ENCODE peak calls at places on chromosomes 2 and 18, in nine cellular contexts. F is breast epithelium, J is A673, Y is lower leg skin, G is kidney epithelial cell, U is A549, R is neural progenitor cell, V is SK-N-SH, B is astrocyte. L is an unnamed sample.

GRCh38 chr2:100237046-100237615 is 85.2 kb downstream of the LONRF2 start:
- DNase-seq in G (no peak), F (no peak), R (no peak), U (no peak), V (no peak), B (no peak), J (no peak), Y (no peak), L (no peak)

GRCh38 chr18:62763101-62763521 is 47.8 kb downstream of the PHLPP1 start:
- DNase-seq in U (no peak), V (no peak), F (no peak), R (no peak), G (no peak), B (no peak), J (no peak), Y (no peak), L (no peak)

GRCh38 chr2:217127744-217128143 is 267.9 kb upstream of the TNP1 start:
- DNase-seq in B (peak; percentile 50), F (no peak), U (no peak), G (no peak), Y (no peak), V (peak; percentile 64), J (no peak), R (no peak), L (no peak)

GRCh38 chr2:37997629-37998028 is 72.5 kb downstream of the RMDN2 start:
- DNase-seq in G (no peak), V (no peak), F (no peak), U (no peak), Y (no peak), B (no peak), R (no peak), J (no peak), L (no peak)

GRCh38 chr18:13457327-13457726 is 238.8 kb downstream of the LDLRAD4 start:
- DNase-seq in F (no peak), B (no peak), U (no peak), J (no peak), R (no peak), V (no peak), G (no peak), Y (no peak), L (no peak)

GRCh38 chr2:121501070-121501469 is 29.6 kb upstream of the RNU4ATAC start:
- DNase-seq in B (peak; percentile 88), G (no peak), V (no peak), R (no peak), U (no peak), J (peak; percentile 74), Y (no peak), F (peak; percentile 57), L (no peak)

GRCh38 chr2:18719978-18720775 is 130.8 kb upstream of the NT5C1B start:
- DNase-seq in U (peak; percentile 7), Y (no peak), J (no peak), B (peak; percentile 46), R (no peak), G (peak; percentile 9), V (no peak), F (no peak), L (no peak)

GRCh38 chr2:38433607-38433975 is 56.5 kb upstream of the ATL2 start:
- DNase-seq in R (no peak), J (no peak), B (no peak), G (no peak), F (no peak), Y (no peak), V (no peak), U (no peak), L (no peak)

GRCh38 chr2:71743995-71744675 is 290.8 kb downstream of the DYSF start:
- DNase-seq in R (no peak), J (peak; percentile 21), Y (no peak), G (no peak), V (no peak), F (no peak), U (no peak), B (no peak), L (peak; percentile 37)

GRCh38 chr2:233433794-233434193 is 79.5 kb downstream of the DGKD start:
- DNase-seq in J (no peak), G (no peak), R (no peak), F (no peak), V (no peak), U (no peak), Y (no peak), B (no peak), L (no peak)

GRCh38 chr2:191171708-191172355 is 21.0 kb upstream of the STAT4 start:
- DNase-seq in F (peak; percentile 47), U (peak; percentile 37), J (no peak), B (peak; percentile 97), R (peak; percentile 24), Y (no peak), V (no peak), G (peak; percentile 75), L (no peak)

GRCh38 chr18:24054130-24054529 is 39.6 kb downstream of the TTC39C start:
- DNase-seq in F (no peak), J (no peak), G (no peak), R (no peak), U (no peak), Y (no peak), B (peak; percentile 84), V (no peak), L (no peak)

GRCh38 chr2:70861774-70862644 is 26.4 kb upstream of the CD207 start:
- DNase-seq in B (peak; percentile 35), U (peak; percentile 92), F (peak; percentile 66), G (peak; percentile 2), V (peak; percentile 85), R (peak; percentile 91), J (peak; percentile 87), Y (peak; percentile 66), L (peak; percentile 92)

GRCh38 chr2:124027182-124027581 is 2.1 kb downstream of the CNTNAP5 start:
- DNase-seq in F (no peak), R (peak; percentile 87), B (peak; percentile 15), Y (no peak), V (peak; percentile 68), J (peak; percentile 67), G (peak; percentile 9), U (peak; percentile 8), L (peak; percentile 56)

GRCh38 chr18:57819671-57820460 is 16.8 kb upstream of the ATP8B1 start:
- DNase-seq in F (peak; percentile 88), V (peak; percentile 15), R (no peak), B (peak; percentile 91), Y (no peak), J (peak; percentile 62), U (peak; percentile 34), G (peak; percentile 87), L (peak; percentile 88)

GRCh38 chr2:97740590-97741182 is 27.3 kb downstream of the ZAP70 start:
- DNase-seq in J (peak; percentile 52), B (no peak), G (no peak), Y (no peak), F (no peak), R (peak; percentile 71), U (peak; percentile 80), V (peak; percentile 85), L (peak; percentile 91)

GRCh38 chr2:226983891-226984290 is 148.0 kb downstream of the RHBDD1 start:
- DNase-seq in Y (no peak), F (no peak), R (no peak), U (no peak), J (no peak), G (no peak), B (no peak), V (no peak), L (no peak)

GRCh38 chr2:217105733-217106649 is 246.1 kb upstream of the TNP1 start:
- DNase-seq in F (no peak), V (no peak), B (peak; percentile 99), R (no peak), Y (no peak), U (peak; percentile 43), J (peak; percentile 60), G (peak; percentile 98), L (no peak)

GRCh38 chr18:75247041-75247551 is 36.5 kb downstream of the TSHZ1 start:
- DNase-seq in Y (no peak), V (peak; percentile 53), F (no peak), J (no peak), G (no peak), B (peak; percentile 34), U (no peak), R (no peak), L (no peak)

GRCh38 chr2:176931588-176932563 is 280.7 kb upstream of the HNRNPA3 start:
- DNase-seq in V (peak; percentile 10), U (peak; percentile 11), F (no peak), G (peak; percentile 62), J (peak; percentile 90), Y (no peak), R (no peak), B (no peak), L (no peak)
- TF ChIP-seq CTCF in V (no peak), U (no peak), F (no peak), G (no peak), J (no peak), Y (no peak), R (no peak), B (no peak), L (no peak)

DNA sequence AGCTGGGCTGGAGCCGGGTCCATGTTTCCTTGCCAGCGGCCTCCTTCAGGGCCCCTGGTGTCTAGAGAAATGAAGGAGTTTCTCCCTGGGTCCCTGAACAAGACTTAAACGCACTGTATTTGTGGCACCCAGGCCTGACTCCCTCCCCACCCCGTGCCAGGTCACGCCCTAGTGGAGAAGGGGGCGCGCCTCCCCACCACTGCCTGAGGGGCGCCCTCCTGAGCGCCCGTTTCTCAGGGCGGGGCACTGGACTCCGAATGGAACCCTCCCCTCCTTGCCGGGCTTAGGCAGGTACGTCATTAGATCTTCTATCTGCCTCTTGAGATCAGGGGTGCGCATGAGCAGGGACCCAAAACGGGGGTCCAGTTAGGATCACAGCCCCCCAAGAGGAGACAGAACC is 16.3 kb downstream of the ODC1 start:
- DNase-seq in R (no peak), B (no peak), Y (no peak), F (no peak), U (no peak), G (no peak), V (peak; percentile 34), J (no peak), L (no peak)
- H3K4me3 ChIP-seq in R (no peak overlapping the region), B (no peak overlapping the region), Y (no peak overlapping the region), F (no peak overlapping the region), U (no peak overlapping the region), G (no peak overlapping the region), V (no peak overlapping the region), J (no peak overlapping the region), L (no peak overlapping the region)

GRCh38 chr2:44560352-44560751 is 198.6 kb downstream of the CAMKMT start:
- DNase-seq in F (no peak), G (no peak), V (no peak), R (no peak), Y (no peak), J (no peak), U (no peak), B (no peak), L (peak; percentile 69)
- TF ChIP-seq CTCF in F (no peak), G (peak; percentile 19), V (peak; percentile 56), R (peak; percentile 34), Y (no peak), J (peak; percentile 38), U (peak; percentile 35), B (peak; percentile 5), L (peak; percentile 38)

DNA sequence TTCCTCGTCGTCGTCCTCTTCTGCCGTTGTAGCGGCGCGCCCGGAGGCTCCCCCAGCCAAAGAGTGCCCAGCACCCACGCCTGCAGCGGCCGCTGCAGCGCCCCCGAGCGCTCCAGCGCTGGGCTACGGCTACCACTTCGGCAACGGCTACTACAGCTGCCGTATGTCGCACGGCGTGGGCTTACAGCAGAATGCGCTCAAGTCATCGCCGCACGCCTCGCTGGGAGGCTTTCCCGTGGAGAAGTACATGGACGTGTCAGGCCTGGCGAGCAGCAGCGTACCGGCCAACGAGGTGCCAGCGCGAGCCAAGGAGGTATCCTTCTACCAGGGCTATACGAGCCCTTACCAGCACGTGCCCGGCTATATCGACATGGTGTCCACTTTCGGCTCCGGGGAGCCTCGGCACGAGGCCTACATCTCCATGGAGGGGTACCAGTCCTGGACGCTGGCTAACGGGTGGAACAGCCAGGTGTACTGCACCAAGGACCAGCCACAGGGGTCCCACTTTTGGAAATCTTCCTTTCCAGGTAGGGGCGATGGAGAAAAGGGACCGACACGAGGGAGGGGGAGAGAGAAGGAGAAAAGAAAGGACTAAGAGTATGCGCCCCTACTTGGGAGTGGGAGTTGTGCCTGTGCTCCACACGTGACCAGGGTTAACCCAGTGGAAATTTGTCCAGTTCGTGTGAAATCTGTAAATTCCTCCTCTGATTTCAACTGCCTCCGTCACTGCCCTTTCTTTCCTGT is 796 bp downstream of the HOXD13 start:
- DNase-seq in G (no peak), J (peak; percentile 79), U (no peak), V (peak; percentile 73), Y (no peak), F (no peak), R (peak; percentile 71), B (no peak), L (peak; percentile 34)
- H3K4me3 ChIP-seq in G (no peak overlapping the region), J (peak overlapping the region; percentile 68), U (peak overlapping the region; percentile 46), V (peak overlapping the region; percentile 38), Y (no peak overlapping the region), F (peak overlapping the region; percentile 35), R (peak overlapping the region; percentile 52), B (no peak overlapping the region), L (peak overlapping the region; percentile 41)